ENCODE peak calls at places on chromosomes 2 and 18, in six cellular contexts. P, N, U, Q, B and F are unnamed samples. For H3K4me1 and H3K27me3, the result is how much of the 10 kb centered on the place peaks cover.

GRCh38 chr2:207181526-207182274 is 16.0 kb upstream of the KLF7 start:
- DNase-seq in P (no peak), N (no peak), U (no peak), Q (no peak), B (no peak), F (no peak)

GRCh38 chr2:17976871-17977746 is 98.6 kb downstream of the KCNS3 start:
- DNase-seq in P (no peak), N (no peak), U (peak), Q (no peak), B (no peak), F (no peak)

GRCh38 chr2:131027566-131028528 is 65.4 kb downstream of the FAM168B start:
- DNase-seq in P (no peak), N (no peak), U (no peak), Q (peak), B (no peak), F (no peak)

GRCh38 chr2:140905078-140905781 is 1225.6 kb downstream of the LRP1B start:
- DNase-seq in P (no peak), N (no peak), U (no peak), Q (peak), B (no peak), F (no peak)

GRCh38 chr2:143684731-143685364 is 555.6 kb downstream of the ARHGAP15 start:
- DNase-seq in P (no peak), N (no peak), U (no peak), Q (no peak), B (no peak), F (peak)

GRCh38 chr2:72893594-72894319 is 6.5 kb downstream of the SPR start:
- DNase-seq in P (no peak), N (no peak), U (peak), Q (peak), B (peak), F (peak)

GRCh38 chr2:144894612-144895300 is 374.8 kb upstream of the ZEB2 start:
- DNase-seq in P (no peak), N (no peak), U (no peak), Q (peak), B (peak), F (no peak)

GRCh38 chr2:120912101-120912985 is 176.7 kb downstream of the GLI2 start:
- DNase-seq in P (no peak), N (peak), U (peak), Q (no peak), B (no peak), F (peak)

GRCh38 chr2:174681983-174682577 is 82.2 kb downstream of the CHRNA1 start:
- DNase-seq in P (peak), N (no peak), U (peak), Q (peak), B (no peak), F (peak)

GRCh38 chr2:18435425-18436037 is 124.9 kb downstream of the RDH14 start:
- DNase-seq in P (peak), N (no peak), U (no peak), Q (peak), B (peak), F (peak)

GRCh38 chr2:152234277-152234676 is 58.7 kb upstream of the STAM2 start:
- DNase-seq in P (no peak), N (no peak), U (no peak), Q (no peak), B (no peak), F (no peak)

GRCh38 chr2:33034784-33035183 is 88.0 kb downstream of the LTBP1 start:
- DNase-seq in P (no peak), N (no peak), U (peak), Q (no peak), B (no peak), F (no peak)

GRCh38 chr2:146123714-146124113 is 1603.8 kb upstream of the ZEB2 start:
- DNase-seq in P (no peak), N (no peak), U (no peak), Q (no peak), B (no peak), F (no peak)

GRCh38 chr2:163613155-163613554 is 122.7 kb downstream of the FIGN start:
- DNase-seq in P (no peak), N (no peak), U (no peak), Q (no peak), B (no peak), F (no peak)

GRCh38 chr2:144455979-144456378 is 63.9 kb downstream of the ZEB2 start:
- DNase-seq in P (no peak), N (no peak), U (no peak), Q (no peak), B (no peak), F (no peak)

GRCh38 chr2:188251034-188251433 is 40.6 kb upstream of the GULP1 start:
- DNase-seq in P (no peak), N (no peak), U (no peak), Q (no peak), B (no peak), F (no peak)

GRCh38 chr2:127012868-127013267 is 94.1 kb downstream of the BIN1 start:
- DNase-seq in P (no peak), N (no peak), U (no peak), Q (no peak), B (no peak), F (no peak)

GRCh38 chr18:54828986-54829385 is 709 bp downstream of the RAB27B start:
- DNase-seq in P (peak), N (no peak), U (no peak), Q (no peak), B (no peak), F (no peak)

GRCh38 chr18:60322591-60322990 is 50.0 kb downstream of the MC4R start:
- DNase-seq in P (no peak), N (no peak), U (no peak), Q (no peak), B (no peak), F (no peak)

GRCh38 chr2:105431367-105432088 is 32.7 kb upstream of the FHL2 start:
- DNase-seq in P (no peak), N (peak), U (peak), Q (no peak), B (no peak), F (no peak)

GRCh38 chr2:234985608-234986115 is 33.8 kb downstream of the SH3BP4 start:
- DNase-seq in P (no peak), N (no peak), U (no peak), Q (no peak), B (no peak), F (no peak)

GRCh38 chr2:234987754-234988153 is 35.9 kb downstream of the SH3BP4 start:
- DNase-seq in P (no peak), N (no peak), U (no peak), Q (no peak), B (no peak), F (no peak)

GRCh38 chr2:234986866-234987720 is 35.3 kb downstream of the SH3BP4 start:
- DNase-seq in P (no peak), N (no peak), U (no peak), Q (no peak), B (no peak), F (no peak)

GRCh38 chr2:234988491-234988890 is 36.7 kb downstream of the SH3BP4 start:
- DNase-seq in P (no peak), N (no peak), U (no peak), Q (no peak), B (no peak), F (no peak)

DNA sequence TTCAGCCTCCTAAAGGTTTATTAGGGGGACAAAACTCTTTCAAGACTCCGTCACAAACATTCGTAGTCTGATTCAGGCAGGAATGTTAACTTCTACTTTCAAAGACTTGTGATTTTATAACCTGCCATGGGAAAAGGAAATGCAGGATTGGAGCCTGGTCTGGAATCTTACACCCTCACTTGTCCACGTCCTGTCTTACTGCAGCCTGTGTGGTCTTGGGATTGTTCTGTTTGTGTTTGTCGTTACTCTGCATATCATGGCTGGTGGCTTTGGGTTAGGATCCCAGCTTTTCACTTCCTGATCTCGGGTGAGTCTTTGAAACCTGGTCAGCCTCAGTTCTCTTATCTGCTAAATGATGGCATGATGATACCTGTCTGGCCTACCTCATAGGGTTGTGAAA is 34.5 kb downstream of the SH3BP4 start:
- DNase-seq in P (no peak), N (no peak), U (no peak), Q (peak), B (no peak), F (no peak)
- H3K4me1 ChIP-seq in P (under half), N (under half), U (under half), Q (under half), B (under half), F (under half)

GRCh38 chr18:32771871-32772499 is 838 bp downstream of the KLHL14 start:
- DNase-seq in P (no peak), N (no peak), U (no peak), Q (peak), B (no peak), F (peak)
- H3K27me3 ChIP-seq in P (under half), N (under half), U (under half), Q (half or more), B (half or more), F (under half)

DNA sequence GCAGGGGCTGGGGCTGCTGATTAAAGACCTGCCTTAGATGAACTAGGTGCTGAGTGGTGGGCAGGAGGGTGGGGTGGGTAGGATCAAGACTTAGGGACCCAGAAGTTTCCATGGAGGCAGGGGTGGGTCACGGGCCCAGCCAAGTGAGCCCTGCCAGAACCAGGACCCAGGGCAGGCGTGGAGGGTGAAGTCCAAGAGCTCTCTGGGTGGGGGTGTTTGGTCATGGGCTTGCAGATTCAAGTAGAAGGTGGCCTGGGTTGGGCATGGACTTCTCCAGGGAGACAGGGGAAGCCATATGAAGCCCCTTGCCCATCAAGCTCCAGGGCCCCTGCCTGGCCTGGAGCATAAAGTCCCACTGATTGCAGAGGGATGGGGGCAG is 168.8 kb downstream of the SMAD7 start:
- DNase-seq in P (no peak), N (no peak), U (no peak), Q (no peak), B (no peak), F (no peak)
- H3K4me3 ChIP-seq in P (no peak), N (no peak), U (no peak), Q (no peak), B (no peak), F (no peak)

DNA sequence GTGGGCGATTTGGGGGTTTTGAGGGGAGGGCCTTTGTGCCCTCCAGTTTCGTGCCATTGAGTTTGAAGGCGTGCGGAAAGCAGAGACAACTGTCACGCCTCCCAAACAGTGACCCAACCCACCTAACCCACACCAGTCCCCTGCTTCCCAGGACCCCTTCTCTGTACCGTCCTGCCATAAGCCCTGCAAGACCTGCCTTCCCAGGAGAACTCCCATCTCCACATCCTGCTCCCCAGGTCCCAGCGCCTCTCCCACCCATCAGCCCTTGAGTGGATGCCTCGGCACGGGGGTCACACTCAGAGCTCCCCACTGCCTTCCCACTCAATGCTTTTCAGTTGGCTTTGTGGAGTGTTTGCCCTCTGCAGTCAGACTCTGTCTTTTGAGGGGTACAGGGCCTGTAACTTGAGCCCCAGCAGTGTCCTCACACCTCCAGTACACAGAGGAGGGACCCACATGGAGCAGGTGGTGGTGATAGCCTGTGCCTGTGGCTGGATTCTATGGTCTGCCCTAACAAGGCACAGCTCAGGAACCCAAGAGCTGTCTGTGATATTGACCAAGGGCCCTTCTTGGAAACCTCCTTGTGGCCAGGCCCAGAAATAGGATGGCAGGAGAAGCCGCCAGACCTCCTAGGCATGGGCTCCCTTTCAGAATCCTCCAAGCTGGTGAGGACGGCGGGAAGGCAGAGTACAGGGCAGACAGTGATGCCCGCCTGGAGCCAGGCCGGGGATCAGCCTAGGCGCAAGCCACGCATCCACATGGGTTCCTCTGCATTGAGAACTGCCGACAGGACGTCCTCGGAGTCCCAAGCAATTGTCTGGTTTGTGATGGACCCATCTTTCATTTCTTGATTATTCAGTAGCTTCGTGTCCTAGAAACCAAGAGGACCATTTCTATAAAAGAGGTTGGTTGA is 44.4 kb upstream of the SMAD7 start:
- DNase-seq in P (no peak), N (no peak), U (no peak), Q (peak), B (no peak), F (no peak)
- H3K4me1 ChIP-seq in P (under half), N (under half), U (under half), Q (under half), B (under half), F (under half)

DNA sequence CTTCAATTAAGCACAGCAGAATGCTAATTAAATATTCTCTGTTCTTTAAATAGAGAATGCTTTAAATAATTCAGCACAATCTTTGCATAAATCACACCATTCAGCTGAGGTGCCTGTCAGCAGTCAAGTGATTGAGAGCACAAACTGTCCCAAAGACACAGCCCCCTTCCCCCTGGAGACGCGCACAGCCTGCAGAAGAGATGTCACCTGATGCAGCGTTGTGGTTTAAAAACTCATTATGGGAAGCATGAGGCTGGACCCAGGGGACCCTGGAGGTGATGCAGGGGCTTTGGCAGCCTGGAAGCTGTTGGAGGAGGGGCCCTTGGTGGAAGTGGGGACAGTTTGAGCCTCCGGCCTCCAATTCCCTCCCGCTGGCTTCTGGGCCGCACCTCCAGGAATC is 98.2 kb downstream of the RTP5 start:
- DNase-seq in P (no peak), N (no peak), U (no peak), Q (no peak), B (no peak), F (peak)
- H3K27me3 ChIP-seq in P (under half), N (under half), U (under half), Q (under half), B (under half), F (under half)

GRCh38 chr2:175730025-175730424 is 272.0 kb downstream of the LNPK start:
- DNase-seq in P (no peak), N (no peak), U (no peak), Q (no peak), B (no peak), F (no peak)

GRCh38 chr2:175729049-175729706 is 272.9 kb downstream of the LNPK start:
- DNase-seq in P (no peak), N (no peak), U (no peak), Q (no peak), B (no peak), F (no peak)

GRCh38 chr2:175726213-175726612 is 275.9 kb downstream of the LNPK start:
- DNase-seq in P (no peak), N (no peak), U (no peak), Q (no peak), B (no peak), F (no peak)
- H3K4me3 ChIP-seq in P (no peak), N (no peak), U (no peak), Q (no peak), B (no peak), F (no peak)